ENCODE peak calls at places on chromosome 1, in nine cellular contexts. R is adrenal gland; B is CD4-positive, alpha-beta T cell; A is body of pancreas; X is ovary; L is heart left ventricle; N is HL-60; H is psoas muscle; Q is keratinocyte. W is an unnamed sample.

GRCh38 chr1:214022810-214023425 is 35.1 kb downstream of the PROX1 start:
- DNase-seq in H (no peak), B (no peak), L (no peak), Q (no peak), N (no peak), A (no peak), R (no peak), X (no peak), W (no peak)

GRCh38 chr1:231827337-231828105 is 200.9 kb downstream of the DISC1 start:
- DNase-seq in X (no peak), N (no peak), L (no peak), B (no peak), A (no peak), H (no peak), R (no peak), Q (peak; percentile 21), W (no peak)

GRCh38 chr1:106268070-106268469 is 788.4 kb upstream of the PRMT6 start:
- DNase-seq in R (peak; percentile 58), A (no peak), B (no peak), X (no peak), H (no peak), Q (no peak), L (no peak), N (no peak), W (no peak)

GRCh38 chr1:96281491-96281890 is 440.1 kb upstream of the PTBP2 start:
- DNase-seq in B (no peak), X (no peak), Q (no peak), H (no peak), N (no peak), L (no peak), A (no peak), R (no peak), W (no peak)

GRCh38 chr1:22142315-22143064 is 407 bp downstream of the WNT4 start:
- DNase-seq in H (peak; percentile 67), B (no peak), L (no peak), Q (no peak), N (no peak), X (peak; percentile 54), A (peak; percentile 49), R (no peak), W (no peak)

GRCh38 chr1:201153474-201154388 is 543 bp downstream of the TMEM9 start:
- DNase-seq in N (no peak), A (no peak), B (no peak), Q (no peak), H (no peak), R (no peak), L (no peak), X (no peak), W (no peak)

GRCh38 chr1:51973587-51974474 is 16.7 kb downstream of the RAB3B start:
- DNase-seq in A (no peak), B (no peak), N (no peak), X (no peak), H (no peak), Q (no peak), L (no peak), R (no peak), W (no peak)

GRCh38 chr1:111736548-111737215 is 2.5 kb downstream of the INKA2 start:
- DNase-seq in L (peak; percentile 81), N (no peak), R (peak; percentile 72), A (no peak), Q (no peak), X (peak; percentile 43), H (peak; percentile 74), B (no peak), W (peak; percentile 89)

GRCh38 chr1:214525535-214526019 is 25.8 kb downstream of the PTPN14 start:
- DNase-seq in L (no peak), N (no peak), X (no peak), H (no peak), R (no peak), Q (no peak), B (no peak), A (no peak), W (no peak)

GRCh38 chr1:58738873-58739272 is 39.0 kb upstream of the MYSM1 start:
- DNase-seq in R (no peak), N (peak; percentile 47), X (no peak), A (no peak), H (no peak), B (no peak), Q (no peak), L (no peak), W (no peak)

DNA sequence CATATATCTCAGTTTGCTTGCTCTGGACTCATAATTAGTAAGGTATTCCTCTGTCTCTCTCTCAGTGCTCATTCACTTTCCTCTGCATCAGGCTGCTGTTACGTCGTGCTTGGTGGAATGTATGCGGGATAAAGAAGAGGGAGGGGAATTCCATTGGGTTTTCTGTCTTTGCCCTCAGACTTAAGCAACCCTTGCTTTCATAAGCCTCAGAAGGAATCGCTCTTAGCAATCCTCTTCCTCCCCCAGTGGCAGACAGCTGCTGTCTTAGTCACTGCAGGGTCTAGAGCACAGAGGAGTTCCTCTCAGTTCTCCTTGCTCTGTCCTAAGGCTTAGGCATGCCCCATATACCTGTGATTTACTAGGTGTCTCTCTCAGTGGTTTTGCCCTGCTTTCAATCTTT is 19.1 kb upstream of the NTMT2 start:
- DNase-seq in A (no peak), H (no peak), B (no peak), L (no peak), X (no peak), N (no peak), Q (peak; percentile 26), R (no peak), W (no peak)
- TF ChIP-seq CTCF in A (no peak), H (no peak), B (no peak), L (no peak), X (no peak), N (no peak), Q (no peak), R (no peak), W (no peak)

GRCh38 chr1:66251521-66251920 is 282.4 kb upstream of the SGIP1 start:
- DNase-seq in N (peak; percentile 80), L (no peak), A (no peak), Q (no peak), X (no peak), B (no peak), H (no peak), R (no peak), W (no peak)

GRCh38 chr1:66250075-66250474 is 283.9 kb upstream of the SGIP1 start:
- DNase-seq in A (no peak), R (no peak), H (no peak), Q (no peak), B (no peak), X (no peak), N (no peak), L (no peak), W (no peak)

GRCh38 chr1:66248257-66248656 is 285.7 kb upstream of the SGIP1 start:
- DNase-seq in X (no peak), B (no peak), N (no peak), Q (no peak), L (no peak), R (no peak), A (no peak), H (no peak), W (no peak)

GRCh38 chr1:66248746-66249145 is 285.2 kb upstream of the SGIP1 start:
- DNase-seq in A (no peak), B (no peak), N (no peak), H (no peak), R (no peak), X (no peak), L (no peak), Q (no peak), W (no peak)

DNA sequence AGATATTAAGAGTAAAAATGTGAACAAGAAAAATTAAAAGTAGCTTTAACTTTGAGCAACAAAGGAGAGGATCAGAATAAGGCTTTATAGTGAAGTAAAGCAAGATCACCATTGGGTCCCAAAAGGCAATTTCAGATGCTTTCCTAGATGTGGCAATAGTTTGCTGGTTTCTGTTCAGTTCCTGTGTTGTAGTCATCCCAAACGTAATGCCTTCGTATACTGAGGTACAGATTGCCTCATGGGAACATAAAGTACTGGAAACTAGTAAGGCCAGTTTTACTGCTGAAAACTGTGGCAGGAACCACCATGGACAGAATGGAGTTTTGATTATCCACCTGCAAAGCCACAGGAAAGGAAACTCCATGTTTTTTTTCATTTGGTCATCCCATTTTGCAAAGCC is 283.5 kb upstream of the SGIP1 start:
- DNase-seq in A (no peak), R (no peak), H (no peak), X (no peak), L (no peak), Q (no peak), B (no peak), N (no peak), W (no peak)
- H3K27ac ChIP-seq in A (no peak overlapping the region), R (no peak overlapping the region), H (no peak overlapping the region), X (no peak overlapping the region), L (no peak overlapping the region), Q (no peak overlapping the region), B (no peak overlapping the region), N (no peak overlapping the region), W (no peak overlapping the region)

GRCh38 chr1:2583871-2584341 is 2.7 kb upstream of the PRXL2B start:
- DNase-seq in L (peak; percentile 62), Q (no peak), A (peak; percentile 55), X (no peak), H (peak; percentile 45), R (no peak), B (peak; percentile 19), N (peak; percentile 45), W (no peak)
- H3K27me3 ChIP-seq in L (no peaks in the 10 kb centered on the region), Q (peaks cover 4% of the 10 kb centered on the region), A (no peaks in the 10 kb centered on the region), X (no peaks in the 10 kb centered on the region), H (peaks cover 20% of the 10 kb centered on the region), R (no peaks in the 10 kb centered on the region), B (no peaks in the 10 kb centered on the region), N (no peaks in the 10 kb centered on the region), W (no peaks in the 10 kb centered on the region)

GRCh38 chr1:40862008-40862863 is at the start of gene CITED4:
- DNase-seq in B (peak; percentile 95), L (peak; percentile 98), H (peak; percentile 98), A (peak; percentile 98), R (peak; percentile 98), X (peak; percentile 95), N (peak; percentile 90), Q (peak; percentile 89), W (peak; percentile 94)
- TF ChIP-seq CTCF in B (no peak), L (peak; percentile 22), H (peak; percentile 18), A (peak; percentile 13), R (no peak), X (peak; percentile 5), N (no peak), Q (peak; percentile 73), W (peak; percentile 30)

DNA sequence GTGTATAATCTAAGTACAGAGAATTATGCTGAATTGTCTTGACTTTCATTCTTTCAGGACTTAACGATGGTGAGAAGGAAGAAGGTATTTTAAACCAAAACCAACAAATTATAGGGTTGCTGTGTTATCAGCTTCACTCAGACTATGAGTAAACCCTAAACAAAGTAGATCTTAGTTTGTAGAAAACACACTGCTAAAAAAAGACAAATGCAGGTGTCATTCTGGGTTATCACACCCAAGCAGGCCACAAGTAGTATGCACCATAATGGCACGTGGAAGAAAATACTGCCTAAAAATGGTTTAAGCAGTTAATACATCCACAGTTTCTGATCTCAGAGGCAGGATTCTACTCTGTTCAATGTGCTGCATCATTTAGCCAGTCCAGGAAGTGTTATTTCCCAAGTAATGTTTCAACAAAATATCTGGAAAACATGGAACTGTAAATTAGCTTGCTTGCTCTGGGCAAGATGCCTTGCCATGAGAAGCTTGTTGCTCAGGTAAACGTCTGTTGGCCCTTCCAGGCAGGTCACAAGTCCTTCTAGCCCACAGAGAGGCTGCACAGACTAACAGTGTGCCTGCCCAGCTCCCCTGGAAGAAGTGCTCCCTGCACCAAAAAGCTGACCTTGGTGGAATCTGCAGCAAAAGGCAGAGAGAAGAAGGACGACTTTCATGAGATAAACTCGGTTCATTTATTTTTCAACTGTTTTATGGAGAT is 4.1 kb downstream of the DIPK1A start:
- DNase-seq in L (no peak), R (no peak), H (no peak), A (no peak), N (no peak), X (no peak), B (no peak), Q (no peak), W (no peak)
- H3K27ac ChIP-seq in L (no peak overlapping the region), R (no peak overlapping the region), H (peak overlapping the region; percentile 70), A (no peak overlapping the region), N (no peak overlapping the region), X (no peak overlapping the region), B (no peak overlapping the region), Q (no peak overlapping the region), W (no peak overlapping the region)